ENCODE peak calls at places on chromosome 22, in nine cellular contexts. R is A549, Z is cardiac muscle cell, L is foreskin fibroblast, Y is tibial artery, H is cardiac fibroblast, V is adrenal gland, J is neural crest cell, P is body of pancreas. F is an unnamed sample.

GRCh38 chr22:28029201-28029948 is 110.3 kb upstream of the PITPNB start:
- DNase-seq in R (peak; percentile 35), Z (no peak), L (peak; percentile 61), Y (no peak), H (peak; percentile 67), V (peak; percentile 69), J (no peak), P (peak; percentile 91), F (no peak)

GRCh38 chr22:42399315-42400271 is 32.6 kb downstream of the NFAM1 start:
- DNase-seq in R (no peak), Z (peak; percentile 92), L (peak; percentile 15), Y (no peak), H (no peak), V (peak; percentile 28), J (no peak), P (peak; percentile 25), F (no peak)

GRCh38 chr22:37020192-37020479 is 594 bp downstream of the MPST start:
- DNase-seq in R (peak; percentile 61), Z (peak; percentile 42), L (peak; percentile 72), Y (peak; percentile 72), H (peak; percentile 63), V (peak; percentile 53), J (no peak), P (peak; percentile 61), F (no peak)

GRCh38 chr22:48594757-48595510 is 1232.7 kb downstream of the BRD1 start:
- DNase-seq in R (no peak), Z (no peak), L (no peak), Y (no peak), H (no peak), V (no peak), J (no peak), P (no peak), F (no peak)

GRCh38 chr22:19068784-19069271 is 53.4 kb downstream of the DGCR2 start:
- DNase-seq in R (no peak), Z (no peak), L (no peak), Y (peak; percentile 34), H (no peak), V (no peak), J (no peak), P (no peak), F (no peak)

GRCh38 chr22:42649261-42650056 is at the start of gene CYB5R3:
- DNase-seq in R (peak; percentile 83), Z (peak; percentile 86), L (peak; percentile 93), Y (peak; percentile 91), H (peak; percentile 82), V (peak; percentile 86), J (peak; percentile 71), P (peak; percentile 83), F (peak; percentile 66)

GRCh38 chr22:44332946-44333345 is 20.2 kb upstream of the SHISAL1 start:
- DNase-seq in R (no peak), Z (no peak), L (no peak), Y (no peak), H (no peak), V (no peak), J (no peak), P (no peak), F (no peak)

GRCh38 chr22:49351761-49352221 is 475.9 kb downstream of the BRD1 start:
- DNase-seq in R (no peak), Z (no peak), L (no peak), Y (no peak), H (no peak), V (no peak), J (no peak), P (no peak), F (peak; percentile 3)

GRCh38 chr22:36171941-36172340 is 11.4 kb upstream of the APOL3 start:
- DNase-seq in R (no peak), Z (no peak), L (no peak), Y (no peak), H (no peak), V (no peak), J (no peak), P (no peak), F (no peak)

GRCh38 chr22:49322231-49322630 is 505.4 kb downstream of the BRD1 start:
- DNase-seq in R (no peak), Z (no peak), L (no peak), Y (no peak), H (no peak), V (no peak), J (no peak), P (no peak), F (peak; percentile 2)

GRCh38 chr22:35596821-35597220 is 20.3 kb downstream of the MB start:
- DNase-seq in R (no peak), Z (peak; percentile 86), L (no peak), Y (no peak), H (no peak), V (peak; percentile 82), J (no peak), P (peak; percentile 89), F (no peak)

GRCh38 chr22:38080847-38081635 is 2.9 kb downstream of the SLC16A8 start:
- DNase-seq in R (no peak), Z (peak; percentile 78), L (peak; percentile 66), Y (no peak), H (peak; percentile 38), V (no peak), J (no peak), P (peak; percentile 46), F (no peak)
- TF ChIP-seq CTCF in R (no peak), Z (peak; percentile 2), L (no peak), Y (no peak), H (no peak), V (no peak), J (no peak), P (no peak), F (no peak)

DNA sequence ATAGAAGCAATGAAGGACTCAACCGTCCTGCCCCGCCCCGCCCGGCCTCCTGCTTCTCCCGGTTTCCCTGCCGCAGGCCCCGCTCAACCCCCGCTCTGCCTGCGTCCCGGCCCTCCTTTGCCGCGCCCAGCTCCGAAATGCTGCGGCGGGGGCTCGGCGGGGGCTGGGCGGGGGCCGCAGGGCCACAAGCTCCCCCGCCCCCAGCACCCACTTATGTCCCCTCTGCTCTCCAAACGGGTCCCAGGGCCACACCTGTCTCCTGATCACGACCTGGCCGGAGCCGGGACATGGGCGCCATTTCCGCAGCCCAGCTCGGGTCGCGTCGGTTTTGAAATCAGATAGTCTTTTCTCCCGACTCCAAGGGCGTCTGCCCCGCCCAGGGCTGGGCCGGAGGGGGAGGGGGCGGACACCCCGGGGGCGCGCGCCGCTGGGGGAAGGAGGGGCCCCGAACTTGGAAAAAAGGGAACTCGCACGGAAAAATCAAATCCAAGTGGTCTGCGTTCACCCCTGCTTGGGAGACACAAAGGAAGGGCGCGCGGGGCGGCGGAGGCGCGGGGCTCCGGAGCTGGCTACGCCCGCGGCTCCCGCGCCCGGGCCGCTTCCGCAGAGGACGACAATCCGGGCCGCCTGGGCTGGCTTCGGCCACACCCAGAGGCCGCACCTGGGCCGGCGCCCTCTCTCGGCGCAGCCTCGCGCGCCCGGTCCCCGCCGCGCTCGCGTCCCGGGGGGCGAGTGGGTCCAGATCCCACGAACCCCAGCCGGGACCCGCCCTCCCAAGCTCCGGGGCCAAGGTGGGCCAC is 70.5 kb upstream of the EP300 start:
- DNase-seq in R (peak; percentile 64), Z (peak; percentile 77), L (peak; percentile 86), Y (peak; percentile 87), H (peak; percentile 34), V (peak; percentile 73), J (peak; percentile 59), P (peak; percentile 75), F (peak; percentile 67)
- TF ChIP-seq CTCF in R (peak; percentile 20), Z (no peak), L (no peak), Y (no peak), H (no peak), V (no peak), J (no peak), P (no peak), F (peak; percentile 38)

GRCh38 chr22:41237707-41238569 is 2.8 kb downstream of the CHADL start:
- DNase-seq in R (no peak), Z (peak; percentile 74), L (peak; percentile 60), Y (peak; percentile 70), H (peak; percentile 31), V (peak; percentile 59), J (peak; percentile 30), P (peak; percentile 88), F (peak; percentile 75)
- TF ChIP-seq CTCF in R (no peak), Z (peak; percentile 44), L (peak; percentile 32), Y (peak; percentile 31), H (peak; percentile 33), V (peak; percentile 52), J (peak; percentile 63), P (peak; percentile 62), F (peak; percentile 77)

DNA sequence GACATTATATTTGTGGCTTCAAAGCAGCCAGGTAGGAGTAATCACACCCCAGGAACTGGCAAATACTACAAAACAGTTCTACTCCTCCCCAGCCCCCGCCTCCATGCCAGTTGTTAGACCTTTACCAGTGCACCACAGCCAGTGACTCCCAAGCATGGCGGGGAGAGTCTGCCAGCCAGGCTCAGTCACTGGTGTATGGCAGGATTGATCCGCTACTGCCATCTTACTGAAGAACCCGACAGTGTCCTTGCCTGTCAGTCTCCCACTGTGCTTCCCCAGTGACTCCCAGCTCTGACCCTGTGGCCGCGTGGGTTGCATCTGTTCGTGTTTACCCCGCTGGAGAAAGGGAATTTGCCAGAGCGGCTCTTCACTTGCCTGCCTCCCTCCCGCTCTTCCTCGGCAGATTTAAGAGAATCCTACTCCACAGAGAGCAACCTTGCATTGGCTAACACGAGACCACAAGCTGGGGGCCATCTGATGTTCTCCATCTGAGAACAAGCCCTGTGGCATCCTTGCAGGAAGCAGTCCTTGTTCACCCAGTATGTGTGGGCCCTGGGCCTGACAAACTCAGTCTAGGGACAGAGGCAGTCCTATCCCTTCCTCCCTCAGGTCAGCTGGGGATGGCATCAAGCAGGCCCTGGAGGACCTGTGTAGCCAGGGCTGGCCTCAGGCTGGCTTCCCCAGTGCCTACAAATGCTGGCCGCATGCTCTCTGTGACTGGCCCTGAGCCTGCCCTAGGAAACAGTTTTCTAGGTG is 33.1 kb downstream of the GNAZ start:
- DNase-seq in R (no peak), Z (no peak), L (no peak), Y (no peak), H (no peak), V (no peak), J (no peak), P (no peak), F (no peak)
- TF ChIP-seq CTCF in R (no peak), Z (no peak), L (no peak), Y (no peak), H (no peak), V (no peak), J (no peak), P (no peak), F (no peak)

DNA sequence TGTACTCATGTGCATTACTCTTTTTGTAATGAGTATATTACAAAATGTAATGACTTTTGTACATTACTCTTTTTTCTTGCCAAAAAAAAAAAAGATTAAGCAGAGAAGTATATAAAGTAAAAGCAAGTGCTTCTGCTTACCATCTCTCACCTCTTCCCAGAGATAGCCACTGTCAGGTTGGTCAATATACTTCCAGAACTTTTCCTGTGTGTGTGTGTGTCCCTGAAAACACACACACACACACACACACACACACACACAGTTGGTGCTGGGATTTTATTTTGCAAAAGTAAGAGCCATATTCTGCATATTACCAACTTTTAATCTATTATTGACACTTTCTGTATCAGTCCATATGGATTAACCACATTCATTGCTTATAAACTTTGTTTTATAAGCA is 2.5 kb downstream of the IGLL5 start:
- DNase-seq in R (no peak), Z (no peak), L (no peak), Y (no peak), H (no peak), V (no peak), J (no peak), P (no peak), F (no peak)
- TF ChIP-seq CTCF in R (no peak), Z (no peak), L (no peak), Y (no peak), H (no peak), V (no peak), J (no peak), P (no peak), F (no peak)

GRCh38 chr22:25131198-25131887 is 68.3 kb upstream of the CRYBB3 start:
- DNase-seq in R (no peak), Z (no peak), L (no peak), Y (no peak), H (no peak), V (no peak), J (no peak), P (peak; percentile 16), F (no peak)
- TF ChIP-seq CTCF in R (no peak), Z (no peak), L (no peak), Y (no peak), H (no peak), V (no peak), J (no peak), P (no peak), F (no peak)